ENCODE peak calls at places on chromosome 13, in seven cellular contexts. E is lower lobe of right lung, H is ascending aorta, G is iPS DF 6.9, K is AG09309, P is cardiac fibroblast, Y is AG10803. R is an unnamed sample.

GRCh38 chr13:79799049-79799448 is 318.1 kb downstream of the NDFIP2 start:
- DNase-seq in E (no peak), H (no peak), G (no peak), K (no peak), P (no peak), Y (peak), R (no peak)

GRCh38 chr13:109036091-109036490 is 406.7 kb downstream of the MYO16 start:
- DNase-seq in E (no peak), H (no peak), G (no peak), K (no peak), P (no peak), Y (peak), R (no peak)

GRCh38 chr13:111388851-111389500 is 68.5 kb downstream of the TEX29 start:
- DNase-seq in E (no peak), H (no peak), G (no peak), K (no peak), P (no peak), Y (no peak), R (no peak)

GRCh38 chr13:33355470-33355869 is 69.9 kb upstream of the STARD13 start:
- DNase-seq in E (no peak), H (no peak), G (no peak), K (peak), P (peak), Y (peak), R (no peak)

GRCh38 chr13:68988176-68988575 is 1119.5 kb upstream of the ATXN8OS start:
- DNase-seq in E (no peak), H (no peak), G (no peak), K (no peak), P (no peak), Y (no peak), R (no peak)

GRCh38 chr13:45249662-45250061 is 48.8 kb upstream of the KCTD4 start:
- DNase-seq in E (no peak), H (no peak), G (no peak), K (no peak), P (no peak), Y (no peak), R (no peak)

GRCh38 chr13:44854264-44855060 is 134.8 kb downstream of the NUFIP1 start:
- DNase-seq in E (peak), H (no peak), G (no peak), K (no peak), P (no peak), Y (no peak), R (no peak)

GRCh38 chr13:44211286-44211685 is 162.3 kb upstream of the SERP2 start:
- DNase-seq in E (no peak), H (no peak), G (no peak), K (no peak), P (no peak), Y (no peak), R (no peak)

GRCh38 chr13:40120781-40121180 is 465.3 kb downstream of the COG6 start:
- DNase-seq in E (no peak), H (no peak), G (no peak), K (peak), P (peak), Y (peak), R (no peak)

GRCh38 chr13:86846501-86846900 is 824.7 kb upstream of the SLITRK5 start:
- DNase-seq in E (no peak), H (no peak), G (no peak), K (no peak), P (no peak), Y (no peak), R (peak)

GRCh38 chr13:96090240-96091101 is 564 bp downstream of the HS6ST3 start:
- DNase-seq in E (no peak), H (no peak), G (no peak), K (no peak), P (peak), Y (peak), R (no peak)

GRCh38 chr13:97072297-97072696 is 78.0 kb upstream of the OXGR1 start:
- DNase-seq in E (no peak), H (no peak), G (no peak), K (no peak), P (no peak), Y (no peak), R (no peak)

GRCh38 chr13:85698236-85698635 is 101.0 kb downstream of the SLITRK6 start:
- DNase-seq in E (no peak), H (no peak), G (no peak), K (no peak), P (no peak), Y (no peak), R (peak)

GRCh38 chr13:66895780-66896179 is 334.4 kb downstream of the PCDH9 start:
- DNase-seq in E (no peak), H (no peak), G (no peak), K (no peak), P (no peak), Y (no peak), R (no peak)
- H3K4me3 ChIP-seq in E (no peak), H (no peak), G (no peak), K (no peak), P (no peak), Y (no peak), R (no peak)

GRCh38 chr13:52449323-52450011 is 967 bp downstream of the VPS36 start:
- DNase-seq in E (no peak), H (no peak), G (no peak), K (no peak), P (no peak), Y (no peak), R (peak)

GRCh38 chr13:52450012-52450792 is at the start of gene VPS36:
- DNase-seq in E (peak), H (peak), G (peak), K (peak), P (peak), Y (peak), R (peak)

GRCh38 chr13:52447815-52448552 is 2.5 kb downstream of the VPS36 start:
- DNase-seq in E (no peak), H (no peak), G (no peak), K (no peak), P (no peak), Y (no peak), R (peak)

GRCh38 chr13:52452470-52452869 is 2.0 kb upstream of the VPS36 start:
- DNase-seq in E (no peak), H (no peak), G (no peak), K (no peak), P (no peak), Y (no peak), R (no peak)

DNA sequence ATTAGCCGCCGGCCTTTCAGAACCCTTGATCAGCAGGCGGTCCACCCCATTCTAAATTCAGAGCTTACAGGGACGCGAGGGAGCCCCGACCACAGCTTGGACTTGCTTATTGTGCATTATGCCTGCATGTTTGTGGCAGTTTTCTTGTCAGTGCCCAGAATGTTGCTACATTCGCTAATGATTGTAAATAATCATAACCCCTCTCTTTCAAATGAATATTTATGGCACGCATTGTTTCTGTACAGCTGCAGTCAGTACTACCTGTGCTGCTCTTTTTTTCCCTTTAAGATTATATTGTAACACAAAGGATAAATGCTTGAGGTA is 321 bp upstream of the VPS36 start:
- DNase-seq in E (no peak), H (no peak), G (no peak), K (no peak), P (no peak), Y (no peak), R (no peak)
- H3K4me3 ChIP-seq in E (peak), H (peak), G (no peak), K (peak), P (peak), Y (peak), R (peak)

GRCh38 chr13:38687246-38688229 is 661 bp downstream of the FREM2 start:
- DNase-seq in E (peak), H (no peak), G (no peak), K (no peak), P (no peak), Y (no peak), R (peak)
- H3K4me3 ChIP-seq in E (peak), H (peak), G (peak), K (no peak), P (peak), Y (no peak), R (peak)

GRCh38 chr13:20141238-20142018 is 19.4 kb downstream of the GJA3 start:
- DNase-seq in E (no peak), H (no peak), G (no peak), K (no peak), P (peak), Y (no peak), R (no peak)

GRCh38 chr13:20142927-20143480 is 17.8 kb downstream of the GJA3 start:
- DNase-seq in E (no peak), H (no peak), G (no peak), K (no peak), P (no peak), Y (no peak), R (no peak)

GRCh38 chr13:20140487-20140886 is 20.4 kb downstream of the GJA3 start:
- DNase-seq in E (no peak), H (no peak), G (no peak), K (no peak), P (no peak), Y (no peak), R (no peak)

GRCh38 chr13:20144141-20144850 is 16.6 kb downstream of the GJA3 start:
- DNase-seq in E (no peak), H (no peak), G (no peak), K (no peak), P (no peak), Y (no peak), R (no peak)

GRCh38 chr13:20142019-20142926 is 18.6 kb downstream of the GJA3 start:
- DNase-seq in E (no peak), H (no peak), G (no peak), K (no peak), P (no peak), Y (no peak), R (no peak)
- H3K4me3 ChIP-seq in E (no peak), H (peak), G (no peak), K (no peak), P (no peak), Y (no peak), R (no peak)

GRCh38 chr13:99982741-99983400 is 1.3 kb downstream of the ZIC2 start:
- DNase-seq in E (no peak), H (no peak), G (no peak), K (no peak), P (no peak), Y (no peak), R (no peak)

GRCh38 chr13:99980201-99981114 is 1.1 kb upstream of the ZIC2 start:
- DNase-seq in E (no peak), H (peak), G (no peak), K (no peak), P (peak), Y (peak), R (peak)

GRCh38 chr13:99982021-99982740 is 597 bp downstream of the ZIC2 start:
- DNase-seq in E (no peak), H (peak), G (no peak), K (no peak), P (no peak), Y (no peak), R (peak)

GRCh38 chr13:99979453-99980200 is 2.0 kb upstream of the ZIC2 start:
- DNase-seq in E (no peak), H (peak), G (no peak), K (no peak), P (no peak), Y (no peak), R (no peak)

DNA sequence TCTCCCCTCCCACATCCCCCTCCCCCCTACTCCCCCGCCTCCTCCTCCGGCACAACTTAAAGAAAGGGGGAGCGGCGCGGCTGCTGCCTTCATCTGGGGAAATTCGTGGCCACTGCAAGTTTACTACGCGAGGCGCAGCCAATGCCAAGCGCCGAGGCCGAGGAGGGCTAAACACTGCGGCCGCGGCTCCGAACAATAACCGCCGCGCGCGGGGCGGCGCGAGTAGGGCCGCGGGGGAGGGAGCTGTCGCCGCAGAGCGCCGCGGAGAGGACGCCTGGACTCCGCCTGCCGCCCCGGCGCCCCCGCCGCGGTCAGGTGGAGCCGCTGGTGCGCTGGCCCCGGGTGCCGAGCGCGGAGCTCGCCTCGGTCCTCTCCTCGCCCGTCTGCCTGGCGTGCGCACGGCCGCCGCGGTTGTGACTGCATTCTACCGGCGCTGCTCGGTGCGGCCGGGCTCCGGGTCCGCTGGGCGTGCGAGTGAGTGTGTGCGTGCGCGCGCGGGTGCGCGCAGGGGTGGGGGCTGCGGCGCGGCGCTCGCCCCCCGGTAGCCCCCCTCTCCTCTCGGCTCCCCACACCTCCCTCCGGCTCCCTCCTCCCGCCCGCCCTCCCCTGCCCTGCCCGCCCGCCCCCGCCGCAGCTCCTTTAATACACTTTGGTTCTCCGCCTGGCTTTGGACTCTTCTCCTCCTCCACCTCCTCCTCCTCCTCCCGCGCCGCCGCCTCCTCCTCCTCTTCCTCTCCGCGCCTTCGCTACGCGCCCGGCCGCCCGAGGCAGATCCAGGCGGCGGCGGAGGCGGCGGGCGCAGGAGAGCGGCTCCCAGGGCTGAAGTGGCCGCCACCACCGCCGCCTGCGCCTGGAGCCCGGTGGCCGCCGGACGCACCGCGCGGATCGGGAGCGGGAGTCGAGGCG is at the start of gene ZIC2:
- DNase-seq in E (no peak), H (peak), G (no peak), K (no peak), P (no peak), Y (no peak), R (peak)
- H3K4me3 ChIP-seq in E (peak), H (peak), G (peak), K (peak), P (peak), Y (peak), R (peak)

GRCh38 chr13:107721436-107721835 is 493.9 kb downstream of the LIG4 start:
- DNase-seq in E (no peak), H (no peak), G (no peak), K (no peak), P (no peak), Y (no peak), R (no peak)
- H3K4me3 ChIP-seq in E (no peak), H (no peak), G (no peak), K (no peak), P (no peak), Y (no peak), R (no peak)

GRCh38 chr13:78608254-78608704 is 4.9 kb upstream of the POU4F1 start:
- DNase-seq in E (no peak), H (no peak), G (no peak), K (no peak), P (no peak), Y (no peak), R (no peak)
- H3K4me3 ChIP-seq in E (peak), H (peak), G (no peak), K (peak), P (peak), Y (peak), R (peak)

DNA sequence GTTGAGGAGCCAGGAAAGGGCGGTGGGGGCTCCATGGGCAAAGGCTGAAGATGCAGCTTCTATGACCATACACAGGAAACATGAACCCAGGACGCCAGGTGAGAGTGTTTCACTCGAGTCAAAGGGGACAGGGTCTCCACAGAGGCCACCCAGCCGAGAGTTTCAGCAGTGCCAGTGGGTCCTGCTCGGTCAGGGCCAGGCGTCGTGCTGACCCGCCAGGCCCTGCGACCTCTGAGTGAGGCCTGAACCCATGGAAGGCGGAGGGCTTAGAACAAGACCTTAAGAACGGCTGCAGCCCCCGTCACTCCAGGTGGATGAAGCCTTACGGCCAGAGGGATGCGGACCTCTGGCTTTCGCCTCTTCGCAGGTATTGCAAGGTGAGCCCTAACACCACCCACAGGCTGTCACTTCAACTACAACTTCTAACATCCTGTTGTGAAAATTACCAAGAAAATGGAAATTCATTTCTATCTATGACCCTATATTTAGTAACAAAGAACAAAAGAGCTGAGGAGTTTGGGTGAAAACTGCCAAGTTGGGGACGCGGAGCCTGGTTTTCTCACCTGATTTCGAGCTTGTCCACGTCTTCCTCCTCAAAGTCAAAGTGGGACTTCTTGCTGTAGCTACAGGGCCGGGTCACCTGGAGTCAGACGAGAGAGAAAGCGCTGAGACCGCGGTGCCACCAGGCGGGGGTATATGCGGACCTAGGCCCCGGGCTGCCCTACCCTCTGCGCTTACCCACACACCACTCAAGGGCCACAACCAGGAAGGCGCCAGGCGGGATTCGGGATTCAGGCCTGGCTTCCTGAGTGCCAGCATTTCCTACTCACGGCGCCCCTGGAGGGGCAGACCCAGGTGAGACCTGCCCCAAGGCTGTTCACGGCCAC is 50.1 kb upstream of the C13orf46 start:
- DNase-seq in E (no peak), H (no peak), G (no peak), K (no peak), P (no peak), Y (no peak), R (no peak)
- H3K4me3 ChIP-seq in E (no peak), H (no peak), G (no peak), K (no peak), P (no peak), Y (no peak), R (no peak)

R was measured in mammary epithelial cell.